ENCODE peak calls at places on chromosome 14, in eight cellular contexts. One of them, this sample, is unnamed. For H3K4me1, the result is how much of the 10 kb centered on the place peaks cover.

GRCh38 chr14:100878271-100879146 is 25.0 kb downstream of the RTL1 start:
- DNase-seq in transverse colon: no peak
- DNase-seq in suprapubic skin: no peak
- DNase-seq in GM23338: no peak
- DNase-seq in sigmoid colon: no peak
- DNase-seq in A549: no peak
- DNase-seq in mesendoderm: no peak
- DNase-seq in pancreas: no peak
- DNase-seq in this sample: no peak

GRCh38 chr14:86915416-86915815 is 1077.6 kb downstream of the GALC start:
- DNase-seq in sigmoid colon: no peak
- DNase-seq in suprapubic skin: no peak
- DNase-seq in A549: no peak
- DNase-seq in GM23338: peak
- DNase-seq in mesendoderm: peak
- DNase-seq in transverse colon: no peak
- DNase-seq in pancreas: no peak
- DNase-seq in this sample: no peak

GRCh38 chr14:72812292-72812851 is 81.5 kb downstream of the DPF3 start:
- DNase-seq in pancreas: no peak
- DNase-seq in A549: no peak
- DNase-seq in suprapubic skin: no peak
- DNase-seq in mesendoderm: peak
- DNase-seq in transverse colon: peak
- DNase-seq in GM23338: peak
- DNase-seq in sigmoid colon: peak
- DNase-seq in this sample: no peak

GRCh38 chr14:30527196-30527595 is 31.8 kb upstream of the G2E3 start:
- DNase-seq in mesendoderm: peak
- DNase-seq in A549: no peak
- DNase-seq in pancreas: no peak
- DNase-seq in transverse colon: no peak
- DNase-seq in suprapubic skin: no peak
- DNase-seq in GM23338: peak
- DNase-seq in sigmoid colon: no peak
- DNase-seq in this sample: no peak

GRCh38 chr14:58637391-58638230 is at the start of gene DACT1:
- DNase-seq in A549: peak
- DNase-seq in GM23338: peak
- DNase-seq in mesendoderm: peak
- DNase-seq in sigmoid colon: peak
- DNase-seq in transverse colon: peak
- DNase-seq in suprapubic skin: no peak
- DNase-seq in pancreas: peak
- DNase-seq in this sample: peak

GRCh38 chr14:33118653-33119052 is 180.0 kb downstream of the NPAS3 start:
- DNase-seq in transverse colon: no peak
- DNase-seq in suprapubic skin: no peak
- DNase-seq in mesendoderm: no peak
- DNase-seq in pancreas: no peak
- DNase-seq in sigmoid colon: no peak
- DNase-seq in A549: no peak
- DNase-seq in GM23338: no peak
- DNase-seq in this sample: no peak

GRCh38 chr14:100307215-100308111 is 1.2 kb upstream of the SLC25A29 start:
- DNase-seq in mesendoderm: peak
- DNase-seq in transverse colon: peak
- DNase-seq in GM23338: peak
- DNase-seq in suprapubic skin: no peak
- DNase-seq in sigmoid colon: no peak
- DNase-seq in A549: no peak
- DNase-seq in pancreas: no peak
- DNase-seq in this sample: no peak

GRCh38 chr14:68549966-68550705 is 242.7 kb downstream of the ZFP36L1 start:
- DNase-seq in sigmoid colon: no peak
- DNase-seq in A549: no peak
- DNase-seq in mesendoderm: no peak
- DNase-seq in suprapubic skin: no peak
- DNase-seq in transverse colon: no peak
- DNase-seq in pancreas: no peak
- DNase-seq in GM23338: peak
- DNase-seq in this sample: no peak

GRCh38 chr14:20209595-20209994 is 13.9 kb upstream of the OR11H6 start:
- DNase-seq in mesendoderm: no peak
- DNase-seq in GM23338: no peak
- DNase-seq in sigmoid colon: no peak
- DNase-seq in suprapubic skin: no peak
- DNase-seq in transverse colon: no peak
- DNase-seq in A549: no peak
- DNase-seq in pancreas: no peak
- DNase-seq in this sample: no peak

GRCh38 chr14:20179218-20179617 is 11.5 kb upstream of the OR11G2 start:
- DNase-seq in suprapubic skin: no peak
- DNase-seq in mesendoderm: no peak
- DNase-seq in GM23338: peak
- DNase-seq in sigmoid colon: no peak
- DNase-seq in A549: no peak
- DNase-seq in pancreas: no peak
- DNase-seq in transverse colon: peak
- DNase-seq in this sample: no peak

GRCh38 chr14:100547633-100548294 is 39.5 kb downstream of the BEGAIN start:
- DNase-seq in pancreas: peak
- DNase-seq in transverse colon: peak
- DNase-seq in sigmoid colon: peak
- DNase-seq in A549: no peak
- DNase-seq in GM23338: no peak
- DNase-seq in suprapubic skin: no peak
- DNase-seq in mesendoderm: no peak
- DNase-seq in this sample: peak

GRCh38 chr14:67457782-67458181 is 30.7 kb downstream of the TMEM229B start:
- DNase-seq in A549: no peak
- DNase-seq in mesendoderm: peak
- DNase-seq in GM23338: peak
- DNase-seq in transverse colon: no peak
- DNase-seq in suprapubic skin: no peak
- DNase-seq in pancreas: peak
- DNase-seq in sigmoid colon: no peak
- DNase-seq in this sample: no peak

GRCh38 chr14:99230271-99231141 is 41.5 kb downstream of the BCL11B start:
- DNase-seq in pancreas: no peak
- DNase-seq in sigmoid colon: no peak
- DNase-seq in transverse colon: peak
- DNase-seq in A549: no peak
- DNase-seq in suprapubic skin: no peak
- DNase-seq in mesendoderm: peak
- DNase-seq in GM23338: peak
- DNase-seq in this sample: no peak

GRCh38 chr14:100534528-100535286 is 52.5 kb downstream of the BEGAIN start:
- DNase-seq in sigmoid colon: peak
- DNase-seq in GM23338: no peak
- DNase-seq in pancreas: peak
- DNase-seq in suprapubic skin: no peak
- DNase-seq in A549: no peak
- DNase-seq in transverse colon: peak
- DNase-seq in mesendoderm: no peak
- DNase-seq in this sample: no peak

GRCh38 chr14:42027271-42027670 is 420.6 kb downstream of the LRFN5 start:
- DNase-seq in suprapubic skin: no peak
- DNase-seq in GM23338: no peak
- DNase-seq in sigmoid colon: no peak
- DNase-seq in A549: no peak
- DNase-seq in transverse colon: no peak
- DNase-seq in mesendoderm: no peak
- DNase-seq in pancreas: no peak
- DNase-seq in this sample: peak

GRCh38 chr14:29421156-29421728 is 506.4 kb downstream of the PRKD1 start:
- DNase-seq in pancreas: no peak
- DNase-seq in transverse colon: no peak
- DNase-seq in GM23338: peak
- DNase-seq in suprapubic skin: no peak
- DNase-seq in sigmoid colon: no peak
- DNase-seq in mesendoderm: no peak
- DNase-seq in A549: no peak
- DNase-seq in this sample: no peak

GRCh38 chr14:54829486-54830224 is 73.0 kb downstream of the GCH1 start:
- DNase-seq in GM23338: no peak
- DNase-seq in A549: no peak
- DNase-seq in mesendoderm: no peak
- DNase-seq in sigmoid colon: no peak
- DNase-seq in transverse colon: no peak
- DNase-seq in pancreas: no peak
- DNase-seq in suprapubic skin: no peak
- DNase-seq in this sample: peak

GRCh38 chr14:99964979-99965378 is 100.2 kb upstream of the EVL start:
- DNase-seq in mesendoderm: no peak
- DNase-seq in transverse colon: no peak
- DNase-seq in GM23338: no peak
- DNase-seq in A549: no peak
- DNase-seq in suprapubic skin: no peak
- DNase-seq in pancreas: no peak
- DNase-seq in sigmoid colon: no peak
- DNase-seq in this sample: no peak

GRCh38 chr14:99257122-99257672 is 14.8 kb downstream of the BCL11B start:
- DNase-seq in A549: no peak
- DNase-seq in sigmoid colon: no peak
- DNase-seq in transverse colon: no peak
- DNase-seq in suprapubic skin: no peak
- DNase-seq in GM23338: no peak
- DNase-seq in mesendoderm: no peak
- DNase-seq in pancreas: no peak
- DNase-seq in this sample: no peak

GRCh38 chr14:52286659-52287649 is 19.5 kb downstream of the PTGDR start:
- DNase-seq in suprapubic skin: no peak
- DNase-seq in sigmoid colon: no peak
- DNase-seq in mesendoderm: no peak
- DNase-seq in pancreas: no peak
- DNase-seq in GM23338: no peak
- DNase-seq in transverse colon: no peak
- DNase-seq in A549: no peak
- DNase-seq in this sample: no peak

GRCh38 chr14:35215110-35215872 is 76.9 kb upstream of the PSMA6 start:
- DNase-seq in transverse colon: no peak
- DNase-seq in A549: peak
- DNase-seq in GM23338: peak
- DNase-seq in sigmoid colon: no peak
- DNase-seq in pancreas: no peak
- DNase-seq in mesendoderm: peak
- DNase-seq in suprapubic skin: no peak
- DNase-seq in this sample: peak

GRCh38 chr14:54220122-54220691 is 176.6 kb upstream of the CDKN3 start:
- DNase-seq in suprapubic skin: no peak
- DNase-seq in mesendoderm: peak
- DNase-seq in pancreas: no peak
- DNase-seq in transverse colon: no peak
- DNase-seq in A549: no peak
- DNase-seq in sigmoid colon: no peak
- DNase-seq in GM23338: peak
- DNase-seq in this sample: no peak

GRCh38 chr14:97005908-97006307 is 208.7 kb downstream of the VRK1 start:
- DNase-seq in A549: no peak
- DNase-seq in mesendoderm: no peak
- DNase-seq in sigmoid colon: no peak
- DNase-seq in transverse colon: no peak
- DNase-seq in pancreas: no peak
- DNase-seq in GM23338: no peak
- DNase-seq in suprapubic skin: no peak
- DNase-seq in this sample: no peak

GRCh38 chr14:73744874-73745529 is 30.8 kb upstream of the PNMA1 start:
- DNase-seq in GM23338: no peak
- DNase-seq in suprapubic skin: no peak
- DNase-seq in sigmoid colon: peak
- DNase-seq in transverse colon: peak
- DNase-seq in pancreas: no peak
- DNase-seq in A549: no peak
- DNase-seq in mesendoderm: no peak
- DNase-seq in this sample: no peak

GRCh38 chr14:22658951-22659350 is 14.8 kb upstream of the OR6J1 start:
- DNase-seq in sigmoid colon: no peak
- DNase-seq in suprapubic skin: no peak
- DNase-seq in pancreas: no peak
- DNase-seq in GM23338: no peak
- DNase-seq in mesendoderm: no peak
- DNase-seq in A549: no peak
- DNase-seq in transverse colon: no peak
- DNase-seq in this sample: peak

GRCh38 chr14:24397639-24398297 is 1.0 kb upstream of the NYNRIN start:
- DNase-seq in A549: no peak
- DNase-seq in transverse colon: no peak
- DNase-seq in sigmoid colon: no peak
- DNase-seq in suprapubic skin: no peak
- DNase-seq in pancreas: no peak
- DNase-seq in mesendoderm: no peak
- DNase-seq in GM23338: no peak
- DNase-seq in this sample: no peak
- H3K27ac ChIP-seq in A549: no peak
- H3K27ac ChIP-seq in transverse colon: peak
- H3K27ac ChIP-seq in sigmoid colon: peak
- H3K27ac ChIP-seq in suprapubic skin: peak
- H3K27ac ChIP-seq in pancreas: no peak
- H3K27ac ChIP-seq in mesendoderm: no peak
- H3K27ac ChIP-seq in GM23338: no peak
- H3K27ac ChIP-seq in this sample: no peak

GRCh38 chr14:77014734-77015133 is 13.8 kb downstream of the IRF2BPL start:
- DNase-seq in pancreas: no peak
- DNase-seq in sigmoid colon: no peak
- DNase-seq in transverse colon: no peak
- DNase-seq in mesendoderm: no peak
- DNase-seq in A549: no peak
- DNase-seq in GM23338: no peak
- DNase-seq in suprapubic skin: no peak
- DNase-seq in this sample: no peak
- H3K4me1 ChIP-seq in pancreas: under half
- H3K4me1 ChIP-seq in sigmoid colon: under half
- H3K4me1 ChIP-seq in transverse colon: under half
- H3K4me1 ChIP-seq in mesendoderm: under half
- H3K4me1 ChIP-seq in A549: under half
- H3K4me1 ChIP-seq in GM23338: under half
- H3K4me1 ChIP-seq in suprapubic skin: under half
- H3K4me1 ChIP-seq in this sample: under half

DNA sequence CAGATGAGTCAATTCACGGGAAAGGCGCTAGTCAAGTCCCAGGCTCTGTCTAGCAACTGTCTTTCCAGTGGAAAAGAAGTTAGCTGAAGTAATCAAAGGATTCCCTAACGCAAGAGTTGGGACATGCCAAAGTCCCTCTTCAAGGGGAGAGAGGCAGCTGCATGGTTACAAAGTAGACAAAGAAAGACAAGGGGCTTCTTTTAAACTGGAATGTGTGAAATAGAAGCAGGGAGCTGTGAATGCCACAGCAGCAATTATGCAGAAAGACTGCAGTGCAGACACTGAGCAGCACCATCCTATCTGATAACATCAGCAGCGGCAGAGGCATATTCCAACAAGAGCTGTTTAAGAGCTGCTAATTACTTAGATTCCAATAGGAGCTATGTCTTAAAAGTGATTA is 12.5 kb upstream of the CIPC start:
- DNase-seq in pancreas: no peak
- DNase-seq in GM23338: peak
- DNase-seq in suprapubic skin: no peak
- DNase-seq in mesendoderm: peak
- DNase-seq in sigmoid colon: no peak
- DNase-seq in A549: no peak
- DNase-seq in transverse colon: no peak
- DNase-seq in this sample: no peak
- H3K27ac ChIP-seq in pancreas: no peak
- H3K27ac ChIP-seq in GM23338: peak
- H3K27ac ChIP-seq in suprapubic skin: peak
- H3K27ac ChIP-seq in mesendoderm: peak
- H3K27ac ChIP-seq in sigmoid colon: no peak
- H3K27ac ChIP-seq in A549: no peak
- H3K27ac ChIP-seq in transverse colon: no peak
- H3K27ac ChIP-seq in this sample: no peak

GRCh38 chr14:91409991-91410401 is 7.6 kb downstream of the CCDC88C start:
- DNase-seq in sigmoid colon: peak
- DNase-seq in pancreas: no peak
- DNase-seq in A549: no peak
- DNase-seq in GM23338: no peak
- DNase-seq in mesendoderm: no peak
- DNase-seq in transverse colon: no peak
- DNase-seq in suprapubic skin: no peak
- DNase-seq in this sample: no peak
- H3K4me1 ChIP-seq in sigmoid colon: under half
- H3K4me1 ChIP-seq in pancreas: under half
- H3K4me1 ChIP-seq in A549: under half
- H3K4me1 ChIP-seq in GM23338: under half
- H3K4me1 ChIP-seq in mesendoderm: under half
- H3K4me1 ChIP-seq in transverse colon: under half
- H3K4me1 ChIP-seq in suprapubic skin: under half
- H3K4me1 ChIP-seq in this sample: under half